ENCODE peak calls at places on chromosomes 4 and X, in four cellular contexts. G is Ammon's horn, W is NCI-H510A treated with DMSO at 0.1 percent for 48 hours, Z is GM03348. Y is an unnamed sample.

GRCh38 chr4:108426493-108426892 is 193.9 kb upstream of the RPL34 start:
- DNase-seq in Z (peak), W (no peak), G (no peak), Y (no peak)

GRCh38 chr4:95158626-95159025 is 390.1 kb downstream of the UNC5C start:
- DNase-seq in Z (no peak), G (no peak), W (no peak), Y (no peak)

GRCh38 chr4:82839624-82840023 is 41.0 kb upstream of the SCD5 start:
- DNase-seq in G (no peak), W (no peak), Z (no peak), Y (no peak)

GRCh38 chr4:167943872-167944505 is 148.3 kb upstream of the ANXA10 start:
- DNase-seq in G (no peak), W (no peak), Z (no peak), Y (no peak)

GRCh38 chr4:109589605-109590004 is 29.6 kb downstream of the MCUB start:
- DNase-seq in G (no peak), W (no peak), Z (no peak), Y (no peak)

GRCh38 chr4:1137850-1138249 is 24.5 kb upstream of the RNF212 start:
- DNase-seq in G (no peak), Z (no peak), W (no peak), Y (no peak)

GRCh38 chrX:10387011-10387410 is 230.2 kb downstream of the CLCN4 start:
- DNase-seq in Z (peak), W (no peak), G (no peak), Y (no peak)

GRCh38 chr4:128061566-128062536 is 739 bp downstream of the LARP1B start:
- DNase-seq in G (peak), W (peak), Z (peak), Y (peak)

GRCh38 chrX:150761176-150761818 is 68.1 kb downstream of the MTMR1 start:
- DNase-seq in Z (no peak), G (no peak), W (no peak), Y (no peak)

GRCh38 chrX:132031867-132032266 is 8.8 kb downstream of the STK26 start:
- DNase-seq in W (no peak), Z (no peak), G (no peak), Y (no peak)

GRCh38 chrX:153463031-153463430 is 7.3 kb downstream of the HAUS7 start:
- DNase-seq in W (no peak), G (no peak), Z (no peak), Y (no peak)

GRCh38 chr4:42519803-42520417 is 122.6 kb downstream of the SHISA3 start:
- DNase-seq in Z (peak), G (peak), W (peak), Y (peak)

GRCh38 chr4:114015444-114015899 is 36.0 kb upstream of the ARSJ start:
- DNase-seq in G (no peak), Z (peak), W (no peak), Y (no peak)

GRCh38 chr4:111453216-111453615 is 692.0 kb upstream of the FAM241A start:
- DNase-seq in Z (peak), W (no peak), G (no peak), Y (no peak)

GRCh38 chrX:106378616-106379015 is 210.5 kb downstream of the PWWP3B start:
- DNase-seq in G (no peak), W (no peak), Z (no peak), Y (no peak)

GRCh38 chr4:19014594-19014993 is 993.0 kb upstream of the LCORL start:
- DNase-seq in Z (no peak), G (no peak), W (no peak), Y (no peak)

GRCh38 chrX:110021180-110022022 is 18.5 kb downstream of the TMEM164 start:
- DNase-seq in G (peak), Z (peak), W (no peak), Y (no peak)

GRCh38 chrX:130716822-130717405 is 186.1 kb downstream of the ENOX2 start:
- DNase-seq in W (no peak), G (no peak), Z (no peak), Y (no peak)

GRCh38 chrX:71106427-71106826 is at the start of gene CXorf65:
- DNase-seq in G (no peak), W (no peak), Z (no peak), Y (no peak)

GRCh38 chr4:85302756-85303155 is 172.2 kb upstream of the ARHGAP24 start:
- DNase-seq in Z (no peak), G (peak), W (no peak), Y (no peak)

GRCh38 chr4:89625599-89626293 is 211.2 kb downstream of the SNCA start:
- DNase-seq in Z (no peak), G (no peak), W (no peak), Y (no peak)

GRCh38 chr4:169098969-169099685 is 89.1 kb upstream of the CBR4 start:
- DNase-seq in W (no peak), G (no peak), Z (no peak), Y (no peak)

GRCh38 chr4:37928896-37929537 is 31.2 kb upstream of the PTTG2 start:
- DNase-seq in Z (peak), W (no peak), G (no peak), Y (no peak)

GRCh38 chrX:10636337-10636736 is 16.0 kb upstream of the MID1 start:
- DNase-seq in W (peak), G (peak), Z (peak), Y (no peak)

GRCh38 chr4:141425124-141425523 is 204.4 kb downstream of the ZNF330 start:
- DNase-seq in G (no peak), Z (peak), W (no peak), Y (no peak)

GRCh38 chr4:3340038-3340702 is 47.3 kb downstream of the RGS12 start:
- DNase-seq in Z (no peak), G (no peak), W (no peak), Y (no peak)

GRCh38 chrX:116232833-116233232 is 62.3 kb downstream of the AGTR2 start:
- DNase-seq in W (no peak), G (no peak), Z (peak), Y (no peak)

GRCh38 chr4:3257125-3257690 is 8.2 kb downstream of the MSANTD1 start:
- DNase-seq in W (peak), G (no peak), Z (no peak), Y (no peak)

GRCh38 chr4:142314686-142315085 is 531.4 kb downstream of the INPP4B start:
- DNase-seq in Z (no peak), G (no peak), W (peak), Y (no peak)